ENCODE peak calls at places on chromosomes 2 and 18, in nine cellular contexts. T is tibial nerve; B is hepatocyte; X is heart left ventricle; K is CD4-positive, CD25-positive, alpha-beta regulatory T cell; Y is RWPE1; F is right lobe of liver; O is psoas muscle; J is tibial artery. M is an unnamed sample.

GRCh38 chr2:28155627-28156026 is 237.0 kb upstream of the FOSL2 start:
- DNase-seq in T (no peak), B (peak), X (no peak), K (no peak), Y (no peak), F (no peak), O (no peak), J (no peak), M (no peak)

GRCh38 chr2:108612153-108612513 is 77.9 kb downstream of the LIMS1 start:
- DNase-seq in T (no peak), B (no peak), X (no peak), K (no peak), Y (no peak), F (no peak), O (no peak), J (no peak), M (peak)

GRCh38 chr18:57437782-57438668 is 2.9 kb downstream of the ONECUT2 start:
- DNase-seq in T (no peak), B (peak), X (peak), K (no peak), Y (peak), F (peak), O (no peak), J (no peak), M (no peak)

GRCh38 chr2:61750624-61751023 is 103.2 kb downstream of the FAM161A start:
- DNase-seq in T (no peak), B (peak), X (no peak), K (no peak), Y (no peak), F (no peak), O (no peak), J (no peak), M (no peak)

GRCh38 chr2:117726747-117727146 is 87.7 kb upstream of the DDX18 start:
- DNase-seq in T (no peak), B (no peak), X (no peak), K (no peak), Y (no peak), F (no peak), O (no peak), J (no peak), M (no peak)

GRCh38 chr2:188986839-188987238 is 12.7 kb downstream of the COL3A1 start:
- DNase-seq in T (no peak), B (no peak), X (no peak), K (no peak), Y (no peak), F (no peak), O (no peak), J (no peak), M (no peak)

GRCh38 chr2:239263937-239264837 is 136.6 kb downstream of the HDAC4 start:
- DNase-seq in T (no peak), B (peak), X (peak), K (no peak), Y (no peak), F (no peak), O (peak), J (no peak), M (no peak)

GRCh38 chr2:23826771-23827170 is 100.2 kb downstream of the ATAD2B start:
- DNase-seq in T (no peak), B (no peak), X (no peak), K (no peak), Y (peak), F (no peak), O (no peak), J (no peak), M (no peak)

GRCh38 chr2:225379861-225380260 is 19.6 kb upstream of the NYAP2 start:
- DNase-seq in T (no peak), B (no peak), X (no peak), K (no peak), Y (no peak), F (no peak), O (no peak), J (no peak), M (no peak)

GRCh38 chr18:28684746-28685145 is 507.8 kb upstream of the CDH2 start:
- DNase-seq in T (no peak), B (no peak), X (no peak), K (no peak), Y (no peak), F (no peak), O (no peak), J (no peak), M (no peak)

GRCh38 chr2:142682528-142682927 is 194.9 kb upstream of the KYNU start:
- DNase-seq in T (no peak), B (no peak), X (no peak), K (no peak), Y (peak), F (no peak), O (no peak), J (no peak), M (no peak)

GRCh38 chr18:49744395-49744987 is 68.8 kb downstream of the ACAA2 start:
- DNase-seq in T (no peak), B (no peak), X (no peak), K (no peak), Y (no peak), F (no peak), O (no peak), J (no peak), M (no peak)

GRCh38 chr18:23340661-23341060 is 112.4 kb upstream of the RIOK3 start:
- DNase-seq in T (no peak), B (peak), X (no peak), K (no peak), Y (no peak), F (no peak), O (no peak), J (peak), M (no peak)

GRCh38 chr2:117832905-117833613 is 18.6 kb downstream of the DDX18 start:
- DNase-seq in T (no peak), B (peak), X (no peak), K (no peak), Y (peak), F (no peak), O (no peak), J (no peak), M (no peak)

GRCh38 chr2:159982270-159982669 is 80.1 kb downstream of the PLA2R1 start:
- DNase-seq in T (peak), B (peak), X (no peak), K (no peak), Y (peak), F (no peak), O (no peak), J (peak), M (peak)

DNA sequence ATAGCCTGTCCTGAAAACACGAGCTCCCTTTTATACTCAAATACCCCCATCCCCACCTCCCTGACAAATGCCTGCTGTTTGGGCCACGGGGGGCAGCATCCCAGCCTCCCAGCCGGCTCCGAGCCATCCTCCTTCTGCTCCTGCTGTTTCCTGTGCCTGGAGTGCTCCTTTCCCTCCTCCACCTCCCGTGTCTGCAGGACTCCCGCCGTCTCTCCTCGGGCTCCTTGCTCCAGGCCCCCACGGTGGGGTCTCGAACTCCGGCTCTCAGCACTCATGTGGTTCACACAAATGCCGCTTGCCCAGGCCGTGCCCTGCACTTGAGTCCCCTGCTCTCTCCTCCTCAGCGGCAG is 52.2 kb upstream of the PXDN start:
- DNase-seq in T (no peak), B (no peak), X (no peak), K (no peak), Y (no peak), F (no peak), O (no peak), J (no peak), M (no peak)
- H3K27ac ChIP-seq in T (no peak), B (no peak), X (no peak), K (no peak), Y (no peak), F (no peak), O (no peak), J (no peak), M (no peak)

GRCh38 chr2:51018145-51018544 is 13.8 kb downstream of the NRXN1 start:
- DNase-seq in T (no peak), B (no peak), X (no peak), K (no peak), Y (no peak), F (no peak), O (no peak), J (no peak), M (no peak)

GRCh38 chr2:51013060-51013746 is 18.7 kb downstream of the NRXN1 start:
- DNase-seq in T (no peak), B (peak), X (no peak), K (no peak), Y (no peak), F (peak), O (no peak), J (no peak), M (peak)

GRCh38 chr2:51014722-51015121 is 17.2 kb downstream of the NRXN1 start:
- DNase-seq in T (no peak), B (no peak), X (no peak), K (no peak), Y (no peak), F (no peak), O (no peak), J (no peak), M (no peak)

GRCh38 chr2:51013870-51014526 is 17.9 kb downstream of the NRXN1 start:
- DNase-seq in T (no peak), B (no peak), X (no peak), K (no peak), Y (no peak), F (no peak), O (no peak), J (no peak), M (no peak)
- H3K27ac ChIP-seq in T (peak), B (no peak), X (no peak), K (no peak), Y (no peak), F (no peak), O (no peak), J (no peak), M (no peak)

DNA sequence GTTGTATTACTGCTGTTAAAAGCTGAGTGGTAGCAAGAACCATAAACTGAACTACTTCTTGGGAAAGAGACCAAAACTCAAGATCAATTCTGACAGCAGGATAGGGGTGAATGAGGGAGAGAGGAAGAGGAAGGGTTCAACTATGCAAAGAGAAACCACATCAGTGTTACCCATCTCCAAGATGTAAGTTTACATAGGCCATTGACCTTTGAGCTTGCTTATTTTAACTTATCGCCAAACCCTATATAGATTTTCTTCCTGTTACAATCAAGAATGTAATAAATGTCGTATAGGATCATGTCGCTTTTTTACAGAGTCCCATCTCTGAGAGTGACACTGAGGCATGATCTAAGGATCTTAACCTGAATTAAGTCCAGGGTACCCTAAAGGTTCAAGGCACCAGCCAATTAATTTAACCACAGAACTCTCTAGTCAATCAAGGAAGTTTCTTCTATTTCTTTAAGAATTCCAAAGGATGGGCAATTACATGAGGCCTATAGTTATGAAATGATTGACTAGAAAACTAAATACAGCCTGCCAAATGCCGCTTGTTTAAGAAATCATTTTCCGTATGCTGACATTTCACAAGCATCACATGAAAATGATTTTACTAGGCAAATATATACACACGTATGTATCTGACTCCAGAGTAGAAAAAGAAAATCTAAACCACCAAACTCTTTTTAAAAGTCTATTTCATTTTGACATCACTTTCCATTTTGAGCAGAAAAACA is 11.8 kb downstream of the RND3 start:
- DNase-seq in T (no peak), B (no peak), X (no peak), K (no peak), Y (no peak), F (no peak), O (no peak), J (no peak), M (no peak)
- H3K27ac ChIP-seq in T (no peak), B (peak), X (peak), K (no peak), Y (no peak), F (peak), O (peak), J (peak), M (peak)

GRCh38 chr2:45964226-45964841 is 312.9 kb downstream of the PRKCE start:
- DNase-seq in T (peak), B (peak), X (peak), K (no peak), Y (peak), F (peak), O (peak), J (peak), M (peak)
- H3K27ac ChIP-seq in T (no peak), B (no peak), X (peak), K (no peak), Y (peak), F (no peak), O (peak), J (no peak), M (peak)

GRCh38 chr18:75588412-75588811 is 160.9 kb upstream of the SMIM21 start:
- DNase-seq in T (no peak), B (no peak), X (no peak), K (no peak), Y (no peak), F (no peak), O (no peak), J (no peak), M (no peak)
- H3K27ac ChIP-seq in T (no peak), B (no peak), X (no peak), K (no peak), Y (no peak), F (no peak), O (no peak), J (no peak), M (no peak)

DNA sequence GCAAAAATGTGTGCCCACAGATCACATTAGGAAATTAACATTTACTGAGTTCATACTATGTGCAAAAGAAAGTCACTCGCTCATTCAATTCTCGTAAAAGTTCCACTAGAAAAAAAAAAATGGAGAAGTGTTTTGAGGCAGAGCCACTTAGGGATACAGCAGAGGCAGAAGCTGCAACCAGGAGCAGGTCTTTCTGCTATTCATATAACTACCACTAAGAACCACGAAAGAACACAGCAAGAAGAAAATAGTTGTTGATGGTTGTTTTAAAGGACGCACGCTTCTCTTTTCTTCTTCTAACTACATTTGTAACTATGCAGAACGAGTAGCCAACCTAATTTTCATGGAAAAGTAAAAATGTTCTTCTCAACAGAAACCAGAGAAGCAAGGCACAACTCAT is 45.0 kb downstream of the ROCK2 start:
- DNase-seq in T (no peak), B (no peak), X (no peak), K (no peak), Y (no peak), F (no peak), O (no peak), J (no peak), M (no peak)
- H3K27ac ChIP-seq in T (no peak), B (no peak), X (no peak), K (no peak), Y (no peak), F (no peak), O (no peak), J (no peak), M (no peak)